ENCODE peak calls at places on chromosomes 11 and 22, in ten cellular contexts. Z is AG10803; O is HEK293T; Q is activated T-cell treated with anti-CD3 and anti-CD28 coated beads, Interleukin-2, amount 50 U/mL, for 72 hours; X is omental fat pad; K is posterior vena cava; P is endothelial cell; D is HCT116; A is AG04450; H is prostate gland. R is an unnamed sample.

GRCh38 chr11:107006076-107006833 is 12.0 kb downstream of the GUCY1A2 start:
- DNase-seq in X (no peak), Q (no peak), D (no peak), K (no peak), A (no peak), O (no peak), P (no peak), Z (no peak), H (no peak), R (no peak)

GRCh38 chr11:103849366-103849765 is 187.1 kb upstream of the DDI1 start:
- DNase-seq in Q (no peak), D (no peak), O (no peak), K (no peak), X (no peak), A (no peak), H (no peak), P (no peak), Z (peak; percentile 7), R (no peak)

GRCh38 chr11:126061707-126062678 is 673 bp downstream of the CDON start:
- DNase-seq in K (peak; percentile 84), D (peak; percentile 23), A (no peak), Q (peak; percentile 44), X (no peak), O (peak; percentile 65), Z (peak; percentile 12), H (peak; percentile 30), P (peak; percentile 53), R (no peak)

GRCh38 chr11:17163296-17163695 is 44.5 kb downstream of the PIK3C2A start:
- DNase-seq in H (no peak), O (no peak), Z (no peak), P (no peak), X (no peak), Q (no peak), K (no peak), D (no peak), A (no peak), R (no peak)

GRCh38 chr11:86497310-86497709 is 122.6 kb downstream of the CCDC81 start:
- DNase-seq in A (no peak), P (no peak), K (no peak), H (no peak), Z (peak; percentile 55), X (no peak), Q (no peak), D (no peak), O (no peak), R (no peak)

GRCh38 chr11:82790723-82791487 is 57.2 kb upstream of the FAM181B start:
- DNase-seq in P (no peak), O (no peak), A (no peak), H (no peak), K (no peak), Z (no peak), Q (no peak), D (no peak), X (no peak), R (peak; percentile 42)

GRCh38 chr11:69511358-69512015 is 30.0 kb downstream of the LINC01488 start:
- DNase-seq in O (no peak), P (no peak), X (no peak), D (no peak), K (peak; percentile 57), A (no peak), H (no peak), Z (peak; percentile 90), Q (no peak), R (peak; percentile 23)

GRCh38 chr22:47123006-47123826 is 360.8 kb downstream of the TBC1D22A start:
- DNase-seq in H (peak; percentile 27), A (no peak), Z (no peak), P (no peak), Q (no peak), X (no peak), D (no peak), O (no peak), K (peak; percentile 43), R (no peak)

GRCh38 chr22:44723801-44724200 is 21.8 kb downstream of the PRR5 start:
- DNase-seq in P (no peak), X (no peak), O (peak; percentile 44), D (peak; percentile 64), A (no peak), Q (no peak), K (no peak), Z (no peak), H (no peak), R (no peak)

GRCh38 chr11:34148504-34149165 is 43.2 kb downstream of the NAT10 start:
- DNase-seq in A (no peak), Q (no peak), H (no peak), D (no peak), Z (no peak), P (no peak), O (no peak), X (no peak), K (peak; percentile 69), R (no peak)

GRCh38 chr11:45094958-45095690 is 51.3 kb upstream of the PRDM11 start:
- DNase-seq in X (no peak), Z (no peak), H (no peak), Q (no peak), D (no peak), P (no peak), A (no peak), O (no peak), K (no peak), R (no peak)

GRCh38 chr11:107259826-107260225 is 197.8 kb downstream of the CWF19L2 start:
- DNase-seq in P (no peak), K (no peak), D (no peak), X (no peak), Z (no peak), O (no peak), H (no peak), Q (no peak), A (no peak), R (no peak)

GRCh38 chr11:18265949-18266348 is at the start of gene SAA1:
- DNase-seq in Z (peak; percentile 35), Q (no peak), D (no peak), P (no peak), K (no peak), H (peak; percentile 34), X (no peak), O (no peak), A (no peak), R (no peak)

GRCh38 chr11:102669664-102670063 is 35.9 kb downstream of the MMP27 start:
- DNase-seq in H (no peak), P (no peak), Z (peak; percentile 32), A (no peak), K (no peak), Q (no peak), O (no peak), D (no peak), X (no peak), R (no peak)

GRCh38 chr22:38824587-38824986 is 19.2 kb downstream of the NPTXR start:
- DNase-seq in H (no peak), P (peak; percentile 91), Z (peak; percentile 62), Q (peak; percentile 54), O (peak; percentile 82), D (no peak), A (peak; percentile 38), K (peak; percentile 82), X (no peak), R (peak; percentile 67)

R was measured in left cardiac atrium.